ENCODE peak calls at places on chromosomes 1 and 21, in seven cellular contexts. G is breast epithelium, J is mammary epithelial cell, I is heart right ventricle, K is small intestine, F is Panc1, X is cardiac muscle cell. Z is an unnamed sample. For H3K36me3 and H3K27me3, the result is how much of the 10 kb centered on the place peaks cover.

GRCh38 chr1:228691926-228692325 is 43.4 kb upstream of the RHOU start:
- DNase-seq in G (peak), J (peak), I (no peak), K (peak), F (peak), X (peak), Z (no peak)

GRCh38 chr1:12232221-12232620 is 2.4 kb downstream of the VPS13D start:
- DNase-seq in G (peak), J (peak), I (peak), K (peak), F (no peak), X (no peak), Z (no peak)

GRCh38 chr21:45537111-45537745 is 5.0 kb downstream of the SLC19A1 start:
- DNase-seq in G (no peak), J (no peak), I (no peak), K (no peak), F (no peak), X (no peak), Z (peak)

GRCh38 chr1:226653311-226653921 is 85.7 kb downstream of the ITPKB start:
- DNase-seq in G (no peak), J (no peak), I (no peak), K (peak), F (no peak), X (no peak), Z (no peak)

GRCh38 chr1:172254521-172255222 is 165.8 kb upstream of the C1orf105 start:
- DNase-seq in G (no peak), J (peak), I (no peak), K (no peak), F (peak), X (no peak), Z (no peak)

GRCh38 chr21:36499578-36500471 is 19.9 kb upstream of the CLDN14 start:
- DNase-seq in G (peak), J (peak), I (no peak), K (no peak), F (no peak), X (no peak), Z (no peak)

GRCh38 chr1:185559684-185560310 is 174.4 kb upstream of the HMCN1 start:
- DNase-seq in G (no peak), J (peak), I (no peak), K (peak), F (no peak), X (peak), Z (peak)

GRCh38 chr1:241115784-241116183 is 241.2 kb downstream of the RGS7 start:
- DNase-seq in G (no peak), J (no peak), I (no peak), K (no peak), F (no peak), X (no peak), Z (no peak)

GRCh38 chr1:76074321-76075187 is at the start of gene ST6GALNAC3:
- DNase-seq in G (peak), J (peak), I (peak), K (peak), F (no peak), X (peak), Z (peak)

GRCh38 chr1:247357781-247358211 is 26.1 kb upstream of the ZNF496 start:
- DNase-seq in G (no peak), J (peak), I (no peak), K (no peak), F (no peak), X (no peak), Z (no peak)

GRCh38 chr1:112646225-112646624 is 26.6 kb downstream of the CAPZA1 start:
- DNase-seq in G (no peak), J (peak), I (no peak), K (no peak), F (no peak), X (no peak), Z (no peak)
- H3K36me3 ChIP-seq in G (under half), J (under half), I (under half), K (under half), F (under half), X (under half), Z (under half)

GRCh38 chr1:30907641-30908445 is 715 bp downstream of the SDC3 start:
- DNase-seq in G (no peak), J (no peak), I (peak), K (no peak), F (no peak), X (no peak), Z (no peak)

GRCh38 chr1:30908886-30909777 is 574 bp upstream of the SDC3 start:
- DNase-seq in G (no peak), J (no peak), I (peak), K (no peak), F (no peak), X (peak), Z (no peak)

GRCh38 chr1:30907390-30907640 is 1.2 kb downstream of the SDC3 start:
- DNase-seq in G (no peak), J (no peak), I (no peak), K (no peak), F (no peak), X (no peak), Z (no peak)

GRCh38 chr1:30906631-30907389 is 1.7 kb downstream of the SDC3 start:
- DNase-seq in G (no peak), J (no peak), I (no peak), K (no peak), F (no peak), X (no peak), Z (no peak)

GRCh38 chr1:30908446-30908885 is at the start of gene SDC3:
- DNase-seq in G (no peak), J (no peak), I (peak), K (peak), F (no peak), X (peak), Z (peak)
- H3K27me3 ChIP-seq in G (under half), J (under half), I (under half), K (under half), F (under half), X (under half), Z (under half)

GRCh38 chr1:224137518-224137917 is 23.6 kb downstream of the FBXO28 start:
- DNase-seq in G (no peak), J (no peak), I (no peak), K (no peak), F (no peak), X (no peak), Z (no peak)

GRCh38 chr1:224132901-224133300 is 19.0 kb downstream of the FBXO28 start:
- DNase-seq in G (no peak), J (peak), I (no peak), K (no peak), F (no peak), X (no peak), Z (no peak)

GRCh38 chr1:224133741-224134299 is 19.9 kb downstream of the FBXO28 start:
- DNase-seq in G (no peak), J (peak), I (no peak), K (no peak), F (no peak), X (no peak), Z (no peak)

GRCh38 chr1:224141693-224142092 is 27.8 kb downstream of the FBXO28 start:
- DNase-seq in G (no peak), J (no peak), I (no peak), K (no peak), F (no peak), X (no peak), Z (no peak)

GRCh38 chr1:224138198-224138597 is 24.3 kb downstream of the FBXO28 start:
- DNase-seq in G (no peak), J (no peak), I (no peak), K (no peak), F (no peak), X (no peak), Z (no peak)
- H3K36me3 ChIP-seq in G (under half), J (under half), I (under half), K (under half), F (under half), X (under half), Z (under half)

DNA sequence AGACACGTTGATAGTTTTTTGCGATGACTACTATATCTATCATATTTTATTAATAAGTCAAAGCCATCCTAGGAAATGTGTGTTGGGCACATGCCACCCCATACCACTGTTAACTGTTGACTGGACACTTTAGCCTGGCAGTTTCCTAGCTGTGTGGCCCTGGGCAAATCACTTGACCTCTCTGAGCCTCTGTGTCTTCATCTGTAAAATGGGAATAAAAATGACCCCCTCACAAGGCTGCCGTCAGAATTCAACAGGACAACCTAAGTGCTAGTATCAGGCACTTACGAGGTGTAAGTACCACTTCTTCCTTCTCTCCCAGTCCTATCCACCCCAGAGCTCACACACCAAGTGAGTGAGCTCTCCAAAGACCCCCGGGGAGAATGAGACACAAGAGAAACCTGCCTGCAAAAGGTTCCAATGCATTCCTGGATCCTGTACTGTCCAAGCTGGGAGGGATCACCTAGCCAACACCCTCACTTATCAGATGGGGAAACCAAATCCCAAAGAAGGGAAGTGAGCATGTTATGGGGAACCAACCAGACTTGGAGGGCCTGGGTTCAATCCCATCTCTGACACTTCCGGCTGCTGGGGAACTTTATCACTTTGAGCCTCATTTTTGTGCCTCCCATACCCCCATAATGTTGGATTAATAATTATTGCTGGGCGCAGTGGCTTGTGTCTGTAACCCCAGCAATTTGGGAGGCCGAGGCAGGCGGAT is 24.9 kb downstream of the HSPG2 start:
- DNase-seq in G (no peak), J (no peak), I (no peak), K (no peak), F (no peak), X (no peak), Z (no peak)
- H3K27me3 ChIP-seq in G (under half), J (under half), I (under half), K (under half), F (under half), X (under half), Z (under half)

GRCh38 chr21:28298251-28298672 is 694.4 kb downstream of the LTN1 start:
- DNase-seq in G (no peak), J (peak), I (no peak), K (no peak), F (no peak), X (no peak), Z (no peak)

GRCh38 chr21:28294046-28294445 is 698.6 kb downstream of the LTN1 start:
- DNase-seq in G (no peak), J (peak), I (no peak), K (no peak), F (no peak), X (no peak), Z (no peak)

GRCh38 chr21:28299946-28300345 is 692.7 kb downstream of the LTN1 start:
- DNase-seq in G (no peak), J (no peak), I (no peak), K (no peak), F (no peak), X (no peak), Z (no peak)
- H3K36me3 ChIP-seq in G (under half), J (under half), I (under half), K (under half), F (under half), X (under half), Z (under half)

GRCh38 chr1:18900303-18900841 is 2.0 kb downstream of the ALDH4A1 start:
- DNase-seq in G (no peak), J (no peak), I (no peak), K (no peak), F (no peak), X (no peak), Z (no peak)
- H3K27me3 ChIP-seq in G (under half), J (under half), I (under half), K (under half), F (under half), X (under half), Z (under half)